ENCODE peak calls at places on chromosome 10, in four cellular contexts. F is K562, E is GM12878, R is HL-60. W is an unnamed sample.

GRCh38 chr10:113099431-113100298 is 149.6 kb downstream of the TCF7L2 start:
- DNase-seq in R (no peak), F (no peak), E (no peak), W (no peak)

GRCh38 chr10:93416824-93417223 is 65.3 kb downstream of the MYOF start:
- DNase-seq in R (no peak), E (no peak), F (no peak), W (no peak)

GRCh38 chr10:132371641-132372081 is 25.3 kb upstream of the PWWP2B start:
- DNase-seq in R (no peak), F (no peak), E (no peak), W (no peak)

GRCh38 chr10:49056356-49056755 is 59.0 kb downstream of the VSTM4 start:
- DNase-seq in F (no peak), R (no peak), E (no peak), W (no peak)

GRCh38 chr10:133159611-133159949 is 439 bp upstream of the KNDC1 start:
- DNase-seq in R (no peak), E (no peak), F (no peak), W (no peak)

GRCh38 chr10:92907280-92907679 is 59.0 kb downstream of the EXOC6 start:
- DNase-seq in F (no peak), E (no peak), R (no peak), W (no peak)

GRCh38 chr10:89250814-89251416 is 660 bp downstream of the LIPA start:
- DNase-seq in R (no peak), F (no peak), E (no peak), W (no peak)

GRCh38 chr10:128124813-128125403 is 1.3 kb downstream of the MKI67 start:
- DNase-seq in R (no peak), F (peak; percentile 12), E (no peak), W (no peak)

GRCh38 chr10:132209978-132210530 is 23.3 kb downstream of the DPYSL4 start:
- DNase-seq in R (no peak), E (no peak), F (no peak), W (no peak)

GRCh38 chr10:6987536-6987945 is 407.5 kb upstream of the PRKCQ start:
- DNase-seq in F (no peak), E (no peak), R (no peak), W (no peak)

GRCh38 chr10:61688551-61689308 is 26.0 kb downstream of the CABCOCO1 start:
- DNase-seq in F (no peak), R (no peak), E (no peak), W (no peak)

GRCh38 chr10:79407811-79408795 is 37.3 kb downstream of the ZCCHC24 start:
- DNase-seq in R (no peak), F (no peak), E (no peak), W (no peak)

GRCh38 chr10:86958831-86959736 is 685 bp downstream of the SNCG start:
- DNase-seq in R (no peak), F (peak; percentile 94), E (no peak), W (no peak)

GRCh38 chr10:25068152-25069058 is 52.0 kb downstream of the THNSL1 start:
- DNase-seq in R (no peak), E (no peak), F (no peak), W (no peak)

GRCh38 chr10:30216811-30217210 is 132.3 kb downstream of the MTPAP start:
- DNase-seq in E (no peak), F (no peak), R (no peak), W (no peak)

GRCh38 chr10:3310016-3310415 is 137.4 kb upstream of the PITRM1 start:
- DNase-seq in F (no peak), E (no peak), R (no peak), W (no peak)

GRCh38 chr10:3906511-3907111 is 121.6 kb upstream of the KLF6 start:
- DNase-seq in E (no peak), R (no peak), F (no peak), W (no peak)

GRCh38 chr10:50232261-50232639 is 19.1 kb downstream of the ASAH2 start:
- DNase-seq in F (no peak), E (no peak), R (no peak), W (no peak)

GRCh38 chr10:114026189-114027040 is 17.3 kb upstream of the ADRB1 start:
- DNase-seq in E (peak; percentile 51), F (no peak), R (no peak), W (no peak)

DNA sequence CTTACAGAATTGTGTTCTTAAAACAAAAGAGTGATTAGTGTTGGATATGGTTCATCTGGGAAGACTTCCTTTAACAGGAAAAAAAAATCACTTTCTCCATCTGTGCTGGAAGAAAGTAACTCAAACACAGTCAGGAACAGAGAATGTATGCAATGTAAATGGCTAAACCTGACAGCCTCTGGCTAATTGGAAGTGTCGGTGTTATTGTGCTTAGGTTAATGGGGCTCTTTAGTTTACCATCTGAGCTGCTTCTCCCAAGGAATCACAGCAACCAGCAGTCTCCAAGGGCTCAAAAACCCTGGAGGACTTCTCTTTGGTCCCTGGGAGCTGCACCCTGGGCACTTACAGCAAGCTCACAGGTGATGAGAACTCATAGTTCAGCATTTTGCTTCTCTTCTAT is 724.5 kb downstream of the LRMDA start:
- DNase-seq in R (no peak), F (no peak), E (no peak), W (no peak)
- TF ChIP-seq POLR2AphosphoS5 in R (no peak), F (no peak), E (no peak), W (no peak)

DNA sequence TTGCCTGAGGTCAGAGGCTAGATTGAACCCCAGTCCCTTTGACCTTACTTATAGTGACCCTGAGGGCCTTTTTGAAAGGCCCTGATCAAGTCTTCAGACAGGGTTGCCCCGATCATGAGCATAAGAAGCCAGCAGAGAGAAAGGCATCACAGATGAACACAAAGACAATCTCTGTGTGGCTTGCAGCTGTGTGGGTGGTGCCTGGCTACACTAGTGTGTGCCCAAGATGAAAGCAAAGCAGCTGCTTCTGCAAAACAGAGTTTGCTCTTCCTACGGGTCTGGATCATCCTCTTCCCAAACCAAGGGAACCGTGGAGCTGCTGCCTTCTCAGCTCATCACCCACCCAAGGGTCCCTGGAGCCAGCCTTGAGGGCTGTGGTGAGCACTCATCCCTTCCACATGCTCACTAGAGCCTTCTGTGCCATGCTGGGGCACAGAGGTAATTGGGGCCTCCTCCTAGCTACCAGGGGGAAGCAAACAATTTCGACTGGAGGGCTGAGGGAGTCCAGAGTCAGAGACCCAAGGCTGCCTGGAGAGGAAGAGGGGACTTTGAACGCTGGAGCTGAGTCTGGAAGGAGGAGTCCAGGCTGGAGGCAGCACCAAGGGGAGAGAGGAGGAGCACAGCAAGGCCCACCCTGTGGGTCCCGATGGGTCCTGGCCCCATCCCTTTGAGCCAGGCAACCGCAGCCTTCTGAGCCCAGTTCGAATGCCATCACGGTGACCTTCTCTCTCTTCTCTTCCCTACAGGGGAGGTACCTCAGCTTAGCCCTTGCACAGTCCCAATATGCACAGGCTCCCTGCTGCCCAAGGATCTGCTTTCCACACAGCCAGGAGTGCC is 42.3 kb downstream of the ANTXRL start:
- DNase-seq in R (no peak), F (no peak), E (no peak), W (no peak)
- TF ChIP-seq SPI1 in R (no peak), F (no peak), E (no peak), W (no peak)

DNA sequence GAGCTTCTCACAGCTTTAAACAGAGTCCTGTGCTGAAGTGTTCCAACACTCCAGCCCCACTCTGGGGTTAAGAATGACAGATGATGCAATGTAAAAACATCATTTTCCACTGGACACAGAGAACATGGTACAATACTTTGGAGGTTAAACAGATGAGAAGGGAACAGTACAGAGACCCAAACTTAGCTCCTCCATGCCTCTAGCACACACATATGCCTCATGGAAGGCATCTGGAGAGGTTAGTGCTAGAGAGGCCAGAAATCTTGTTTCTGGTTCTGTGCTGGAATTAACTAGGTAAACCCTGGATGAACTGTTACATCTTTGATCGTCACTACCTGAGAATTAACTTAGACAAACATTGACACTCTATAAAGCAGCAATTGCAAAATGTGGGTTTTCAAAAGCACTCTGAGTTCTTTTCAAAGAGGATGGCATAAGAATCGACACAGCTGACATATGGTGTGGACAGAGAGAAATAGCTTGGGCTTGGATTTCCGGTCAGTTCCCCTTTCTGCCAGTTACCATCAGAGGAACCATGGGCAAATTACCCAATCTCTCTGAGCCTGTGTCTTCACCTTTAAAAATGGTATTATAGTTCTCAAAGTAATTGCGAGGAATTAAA is 81.9 kb downstream of the KCNMA1 start:
- DNase-seq in E (no peak), R (peak; percentile 41), F (no peak), W (no peak)
- TF ChIP-seq POLR2AphosphoS5 in E (no peak), R (no peak), F (no peak), W (no peak)

GRCh38 chr10:98536551-98536950 is 89.8 kb upstream of the HPS1 start:
- DNase-seq in F (no peak), R (no peak), E (no peak), W (no peak)

GRCh38 chr10:98539578-98539977 is 92.8 kb upstream of the HPS1 start:
- DNase-seq in F (no peak), E (no peak), R (no peak), W (no peak)

GRCh38 chr10:98528166-98528784 is 81.5 kb upstream of the HPS1 start:
- DNase-seq in E (no peak), F (no peak), R (no peak), W (no peak)

GRCh38 chr10:98528785-98529183 is 82.0 kb upstream of the HPS1 start:
- DNase-seq in E (no peak), R (no peak), F (no peak), W (no peak)

GRCh38 chr10:98534046-98534445 is 87.3 kb upstream of the HPS1 start:
- DNase-seq in E (no peak), R (no peak), F (no peak), W (no peak)
- TF ChIP-seq SPI1 in E (no peak), R (no peak), F (no peak), W (no peak)

DNA sequence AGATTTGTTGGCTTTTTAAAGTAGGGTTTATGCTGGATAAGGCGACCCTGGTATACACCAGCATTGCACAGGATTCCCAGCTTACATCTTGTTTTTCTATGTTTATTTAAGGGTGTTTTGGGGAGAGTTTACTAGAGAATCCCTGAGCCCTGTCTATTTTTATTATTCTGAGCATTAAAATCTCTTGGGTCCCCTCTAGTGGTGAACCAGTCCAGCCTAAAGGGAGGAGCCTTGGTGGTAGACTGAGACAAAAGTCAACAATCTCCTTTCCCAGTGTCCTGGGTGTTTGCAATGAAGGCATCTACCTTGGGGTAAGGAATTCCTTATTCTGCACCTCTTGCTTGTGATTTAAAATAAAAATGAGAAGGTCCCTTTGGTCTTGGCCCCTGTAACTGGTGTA is 38.2 kb downstream of the ANTXRL start:
- DNase-seq in R (no peak), F (no peak), E (no peak), W (no peak)
- TF ChIP-seq POLR2AphosphoS5 in R (no peak), F (no peak), E (no peak), W (no peak)

DNA sequence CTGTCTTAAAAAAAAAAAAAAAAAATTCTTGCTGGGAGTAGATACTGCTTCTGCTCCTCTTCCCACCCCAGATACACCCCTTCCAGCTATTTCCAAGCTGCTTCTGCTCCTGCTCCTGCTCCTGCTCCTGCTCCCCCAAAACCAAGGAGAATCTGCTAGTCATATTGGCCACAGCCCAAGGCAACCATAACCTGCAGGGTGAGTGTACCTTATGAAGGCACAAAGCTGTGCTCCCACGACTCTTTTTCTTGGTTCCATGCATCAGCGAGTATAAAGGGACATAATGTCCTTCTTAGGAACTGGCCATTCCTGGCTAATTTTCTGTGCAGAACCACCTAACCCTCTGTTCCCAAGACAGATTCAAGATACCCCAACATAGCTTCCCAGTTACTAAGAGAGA is 129.5 kb upstream of the CDK1 start:
- DNase-seq in F (no peak), E (no peak), R (no peak), W (no peak)
- TF ChIP-seq SPI1 in F (no peak), E (no peak), R (no peak), W (no peak)

DNA sequence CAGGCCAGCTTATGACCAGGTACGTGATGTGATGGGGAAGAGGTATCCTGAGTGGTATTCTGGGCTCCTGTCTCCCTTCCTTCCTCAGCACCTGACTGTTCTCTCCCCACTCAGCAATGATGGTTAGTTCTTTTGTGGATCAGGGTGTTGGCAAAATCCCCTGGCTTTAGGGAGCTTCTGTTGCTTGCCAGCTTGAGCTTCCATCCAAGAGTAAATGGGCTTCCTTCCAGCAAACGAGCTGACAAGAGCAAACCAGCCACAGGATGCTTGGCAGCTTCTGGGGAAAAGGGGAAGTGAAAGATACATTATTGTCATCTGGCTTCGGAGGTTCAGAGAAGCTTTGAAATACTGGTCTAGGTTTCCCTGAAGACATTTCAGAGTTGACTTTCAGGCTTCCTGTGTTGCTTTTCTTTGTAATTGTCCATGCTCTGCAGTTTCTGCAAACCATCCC is 5.2 kb downstream of the DUSP5 start:
- DNase-seq in R (peak; percentile 54), F (peak; percentile 47), E (peak; percentile 93), W (no peak)
- TF ChIP-seq POLR2AphosphoS5 in R (no peak), F (no peak), E (peak; percentile 91), W (peak; percentile 33)